ENCODE peak calls at places on chromosomes 2 and 18, in five cellular contexts. Z is IMR-90, S is AG04450, X is tibial nerve, U is mesothelial cell of epicardium. D is an unnamed sample.

GRCh38 chr2:181780159-181781081 is 100.1 kb upstream of the NEUROD1 start:
- DNase-seq in Z (peak; percentile 54), S (no peak), U (no peak), X (no peak), D (no peak)

GRCh38 chr18:46793565-46793964 is 36.7 kb upstream of the ST8SIA5 start:
- DNase-seq in Z (no peak), S (no peak), X (no peak), U (no peak), D (no peak)

GRCh38 chr2:126399001-126399400 is 257.0 kb upstream of the GYPC start:
- DNase-seq in X (no peak), S (no peak), U (no peak), Z (no peak), D (no peak)

GRCh38 chr18:34085140-34085739 is 139.5 kb downstream of the NOL4 start:
- DNase-seq in S (no peak), X (no peak), Z (no peak), U (no peak), D (no peak)

GRCh38 chr2:64699712-64700111 is 46.0 kb upstream of the SERTAD2 start:
- DNase-seq in X (no peak), U (no peak), Z (no peak), S (no peak), D (no peak)

GRCh38 chr2:80073134-80073561 is 231.4 kb downstream of the LRRTM1 start:
- DNase-seq in S (peak; percentile 43), Z (peak; percentile 73), U (peak; percentile 42), X (no peak), D (peak; percentile 46)

GRCh38 chr2:215367647-215368492 is 56.0 kb downstream of the ATIC start:
- DNase-seq in U (no peak), X (no peak), Z (peak; percentile 93), S (peak; percentile 55), D (no peak)

GRCh38 chr2:106004854-106005253 is 189.2 kb downstream of the UXS1 start:
- DNase-seq in X (no peak), U (no peak), S (no peak), Z (no peak), D (no peak)

GRCh38 chr2:30240162-30240696 is 8.9 kb downstream of the LBH start:
- DNase-seq in U (no peak), S (no peak), X (no peak), Z (no peak), D (no peak)

GRCh38 chr2:182446087-182446486 is 19.3 kb upstream of the PDE1A start:
- DNase-seq in X (no peak), S (no peak), Z (no peak), U (no peak), D (no peak)

GRCh38 chr2:203928849-203929248 is 7.7 kb upstream of the ICOS start:
- DNase-seq in U (no peak), S (no peak), Z (peak; percentile 5), X (no peak), D (no peak)

GRCh38 chr2:108884629-108885028 is 98.1 kb downstream of the CCDC138 start:
- DNase-seq in S (no peak), X (no peak), U (no peak), Z (no peak), D (no peak)

GRCh38 chr2:188693111-188693510 is 281.1 kb upstream of the COL3A1 start:
- DNase-seq in U (no peak), S (no peak), X (no peak), Z (no peak), D (no peak)

GRCh38 chr2:104408266-104408665 is 445.6 kb upstream of the POU3F3 start:
- DNase-seq in S (no peak), X (no peak), Z (no peak), U (no peak), D (peak; percentile 26)

GRCh38 chr2:109143214-109144187 is 14.5 kb downstream of the SH3RF3 start:
- DNase-seq in Z (peak; percentile 47), U (no peak), S (no peak), X (no peak), D (no peak)

GRCh38 chr2:166651991-166652390 is 157.9 kb upstream of the SCN7A start:
- DNase-seq in S (no peak), U (no peak), X (no peak), Z (no peak), D (no peak)

GRCh38 chr2:118812530-118812929 is 34.9 kb downstream of the EN1 start:
- DNase-seq in X (no peak), S (no peak), U (no peak), Z (no peak), D (no peak)

GRCh38 chr2:144541411-144541810 is 21.5 kb upstream of the ZEB2 start:
- DNase-seq in X (no peak), U (no peak), S (no peak), Z (peak; percentile 50), D (no peak)

GRCh38 chr2:7191927-7192326 is 274.7 kb downstream of the RNF144A start:
- DNase-seq in X (no peak), S (peak; percentile 65), Z (peak; percentile 62), U (peak; percentile 43), D (no peak)

GRCh38 chr2:177327065-177327464 is 62.5 kb upstream of the NFE2L2 start:
- DNase-seq in Z (no peak), U (no peak), S (no peak), X (no peak), D (no peak)

GRCh38 chr2:135987441-135987840 is 2.0 kb upstream of the DARS1 start:
- DNase-seq in X (no peak), Z (no peak), S (no peak), U (no peak), D (no peak)

GRCh38 chr2:18104583-18105224 is 226.2 kb downstream of the KCNS3 start:
- DNase-seq in Z (no peak), U (no peak), S (no peak), X (no peak), D (no peak)

GRCh38 chr18:4172491-4172890 is 282.6 kb downstream of the DLGAP1 start:
- DNase-seq in U (no peak), Z (no peak), S (no peak), X (no peak), D (no peak)

GRCh38 chr2:20153131-20153851 is 71.6 kb downstream of the SDC1 start:
- DNase-seq in Z (no peak), S (no peak), X (no peak), U (no peak), D (no peak)

GRCh38 chr2:94759211-94759610 is 112.0 kb upstream of the TEKT4 start:
- DNase-seq in S (no peak), X (no peak), U (no peak), Z (no peak), D (peak; percentile 18)

GRCh38 chr2:2639251-2640139 is 308.4 kb upstream of the MYT1L start:
- DNase-seq in X (no peak), S (no peak), Z (no peak), U (no peak), D (no peak)

GRCh38 chr18:37471619-37472018 is 94.0 kb downstream of the CELF4 start:
- DNase-seq in U (no peak), Z (no peak), X (no peak), S (no peak), D (no peak)

GRCh38 chr2:20599861-20600461 is 50.9 kb downstream of the HS1BP3 start:
- DNase-seq in Z (no peak), S (no peak), U (no peak), X (peak; percentile 13), D (peak; percentile 35)

GRCh38 chr18:11541179-11541578 is 68.2 kb upstream of the SLC35G4 start:
- DNase-seq in Z (peak; percentile 10), U (no peak), S (no peak), X (no peak), D (no peak)

GRCh38 chr2:230575640-230576324 is 136.9 kb upstream of the CAB39 start:
- DNase-seq in Z (no peak), X (no peak), U (no peak), S (no peak), D (no peak)

GRCh38 chr2:229719926-229720652 is 5.7 kb upstream of the DNER start:
- DNase-seq in U (no peak), Z (peak; percentile 17), S (no peak), X (no peak), D (no peak)

DNA sequence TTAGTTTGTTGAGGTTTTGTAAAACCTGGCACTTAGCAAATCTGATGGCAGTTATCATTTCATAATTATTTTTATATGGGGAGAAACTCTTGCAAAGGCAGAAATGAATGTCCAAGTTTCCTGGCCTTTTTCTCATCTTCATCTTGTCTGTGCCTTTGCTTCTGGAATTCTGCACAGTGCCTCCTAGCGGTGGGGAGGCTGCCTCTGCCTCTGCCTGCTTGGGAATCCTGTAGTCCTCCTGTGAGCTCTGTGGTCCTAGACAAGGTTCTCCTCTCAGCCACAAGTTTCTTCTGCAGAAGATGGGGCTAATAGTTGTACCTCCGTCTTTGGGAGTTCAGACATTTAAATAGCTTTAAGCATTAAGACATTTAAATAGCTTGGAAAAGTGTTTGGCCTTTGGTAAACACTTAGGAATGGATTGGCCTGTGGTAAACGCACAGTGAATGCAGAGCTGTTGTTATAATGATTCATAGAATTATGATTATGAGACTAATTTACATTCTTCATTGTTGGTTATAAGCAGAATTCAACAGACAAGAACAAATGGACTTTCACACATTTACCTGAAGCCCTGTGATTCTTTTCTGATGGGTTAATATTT is 101.2 kb downstream of the ZNF236 start:
- DNase-seq in X (no peak), Z (peak; percentile 17), S (no peak), U (no peak), D (peak; percentile 47)
- TF ChIP-seq CTCF in X (peak; percentile 10), Z (peak; percentile 37), S (peak; percentile 49), U (peak; percentile 31), D (peak; percentile 56)

DNA sequence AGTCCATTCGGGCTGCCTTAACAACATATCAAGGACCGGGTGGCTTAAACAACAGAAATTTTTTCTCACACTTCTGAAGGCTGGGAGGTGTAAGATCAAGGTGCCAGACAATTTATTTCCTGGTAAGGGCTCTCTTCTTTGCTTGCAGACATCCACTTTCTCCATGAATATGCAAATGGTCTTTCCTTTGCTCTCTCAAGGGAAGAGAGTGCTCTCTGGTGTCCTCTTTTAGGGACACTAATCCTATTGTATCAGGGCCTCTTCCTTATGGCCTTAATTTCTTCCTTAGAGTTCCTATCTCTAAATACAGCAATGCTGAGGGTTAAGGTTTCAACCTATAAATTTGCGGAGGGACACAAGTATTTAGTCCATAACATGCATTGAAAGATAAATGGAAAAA is 770.8 kb downstream of the DSC3 start:
- DNase-seq in Z (no peak), S (no peak), U (no peak), X (no peak), D (no peak)
- TF ChIP-seq CTCF in Z (no peak), S (no peak), U (no peak), X (no peak), D (no peak)

DNA sequence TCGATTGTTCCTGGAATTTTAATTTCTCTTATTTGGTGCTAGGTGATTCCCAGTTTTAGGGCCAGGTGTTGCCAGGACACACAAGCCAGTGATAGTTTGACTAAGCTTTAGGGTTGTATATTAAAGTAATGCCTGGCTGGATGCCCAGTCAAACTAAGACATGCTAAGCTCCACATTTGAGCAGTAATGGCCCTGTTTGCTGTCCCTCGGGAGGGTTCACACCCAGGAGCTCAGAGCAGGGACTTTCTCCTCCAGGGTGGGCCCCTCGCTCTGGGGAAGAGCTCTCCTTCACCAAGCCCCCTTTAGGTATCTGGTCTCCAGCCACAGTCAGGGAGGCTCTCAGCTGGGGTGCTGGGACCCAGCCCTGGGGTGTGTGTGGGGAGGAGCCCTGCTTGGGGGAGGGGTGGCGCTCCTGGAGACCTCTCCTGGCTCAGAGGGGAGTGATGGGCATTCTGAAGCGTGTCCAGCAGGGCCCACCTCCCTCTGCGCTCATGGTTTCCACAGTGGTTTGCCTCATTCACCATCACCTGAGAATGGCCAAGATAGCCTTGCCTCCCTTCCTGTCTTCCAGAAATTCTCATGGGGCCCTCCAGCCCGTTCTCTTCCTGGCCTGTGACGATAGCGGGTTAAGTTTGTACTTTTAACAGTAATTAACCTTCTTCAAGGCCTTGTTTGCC is 31.7 kb downstream of the INPP4A start:
- DNase-seq in X (no peak), Z (peak; percentile 54), S (no peak), U (no peak), D (no peak)
- TF ChIP-seq CTCF in X (no peak), Z (no peak), S (no peak), U (no peak), D (no peak)

GRCh38 chr2:73359915-73360697 is 25.5 kb upstream of the ALMS1 start:
- DNase-seq in U (no peak), S (no peak), X (no peak), Z (no peak), D (no peak)
- TF ChIP-seq CTCF in U (peak; percentile 27), S (peak; percentile 51), X (no peak), Z (peak; percentile 34), D (peak; percentile 46)

D was measured in nephron progenitor cell.